ENCODE peak calls at places on chromosome 17, in ten cellular contexts. U, S, O, V, R, M, A, L, P and Y are unnamed samples.

GRCh38 chr17:7864995-7865650 is 7.3 kb downstream of the CYB5D1 start:
- DNase-seq in M (no peak), O (no peak), L (no peak), A (no peak), U (no peak), S (no peak), V (no peak), R (no peak), P (no peak), Y (no peak)

GRCh38 chr17:41773190-41773588 is 13.3 kb downstream of the JUP start:
- DNase-seq in P (no peak), O (no peak), M (peak), U (peak), S (no peak), L (peak), A (no peak), R (peak), V (no peak), Y (no peak)

GRCh38 chr17:35252646-35253045 is 9.8 kb downstream of the SLFN5 start:
- DNase-seq in L (peak), O (no peak), R (no peak), V (no peak), A (no peak), P (no peak), U (no peak), M (no peak), S (no peak), Y (no peak)

GRCh38 chr17:491086-492014 is 138.7 kb upstream of the RPH3AL start:
- DNase-seq in M (peak), A (peak), O (no peak), R (peak), S (peak), U (no peak), P (no peak), L (peak), V (no peak), Y (peak)

GRCh38 chr17:61139219-61139618 is 260.4 kb upstream of the TBX2 start:
- DNase-seq in S (no peak), O (peak), R (peak), U (peak), M (peak), A (peak), P (no peak), V (no peak), L (peak), Y (no peak)

GRCh38 chr17:9402590-9403199 is 172.9 kb downstream of the STX8 start:
- DNase-seq in L (no peak), S (peak), M (peak), R (peak), A (no peak), O (no peak), P (peak), V (no peak), U (no peak), Y (no peak)

GRCh38 chr17:46785696-46786095 is 32.8 kb downstream of the WNT3 start:
- DNase-seq in O (no peak), A (no peak), R (no peak), L (peak), S (no peak), P (no peak), M (peak), V (no peak), U (no peak), Y (no peak)

GRCh38 chr17:48734328-48735056 is 5.9 kb upstream of the HOXB13 start:
- DNase-seq in O (no peak), M (no peak), V (no peak), L (no peak), S (no peak), P (no peak), U (no peak), R (no peak), A (no peak), Y (no peak)

GRCh38 chr17:40886090-40886489 is 1.0 kb upstream of the KRT20 start:
- DNase-seq in M (no peak), P (no peak), U (no peak), R (peak), V (no peak), S (no peak), O (no peak), L (no peak), A (no peak), Y (no peak)

GRCh38 chr17:82812601-82813000 is 27.2 kb downstream of the ZNF750 start:
- DNase-seq in P (no peak), V (no peak), S (no peak), R (no peak), O (no peak), L (no peak), U (no peak), A (no peak), M (no peak), Y (no peak)

GRCh38 chr17:63524051-63524450 is 893 bp downstream of the KCNH6 start:
- DNase-seq in A (no peak), M (no peak), L (no peak), V (no peak), U (no peak), P (no peak), O (no peak), R (no peak), S (no peak), Y (no peak)

GRCh38 chr17:60354223-60354622 is 37.7 kb downstream of the USP32 start:
- DNase-seq in U (peak), O (no peak), M (peak), L (no peak), A (no peak), R (no peak), S (no peak), P (no peak), V (no peak), Y (no peak)

GRCh38 chr17:45229681-45230409 is 8.2 kb downstream of the FMNL1 start:
- DNase-seq in V (no peak), O (no peak), R (no peak), L (no peak), S (peak), M (no peak), P (no peak), A (peak), U (no peak), Y (no peak)

GRCh38 chr17:40795019-40795667 is 4.6 kb downstream of the KRT28 start:
- DNase-seq in P (no peak), U (no peak), O (no peak), R (no peak), S (no peak), L (peak), V (no peak), A (no peak), M (no peak), Y (no peak)